ENCODE peak calls at places on chromosomes 13 and 19, in five cellular contexts. C, S, B, D and P are unnamed samples.

GRCh38 chr13:23748109-23748508 is 141.1 kb downstream of the MIPEP start:
- DNase-seq in C (no peak), D (no peak), B (no peak), S (peak), P (no peak)

GRCh38 chr13:19587635-19588300 is 26.4 kb upstream of the TPTE2 start:
- DNase-seq in S (peak), B (no peak), C (no peak), D (no peak), P (peak)

GRCh38 chr19:18051887-18052286 is 34.8 kb downstream of the IL12RB1 start:
- DNase-seq in S (no peak), D (no peak), B (no peak), C (peak), P (no peak)

GRCh38 chr13:25330541-25330940 is 29.1 kb downstream of the NUP58 start:
- DNase-seq in C (no peak), S (peak), B (no peak), D (no peak), P (peak)

GRCh38 chr19:48837586-48838191 is 1.4 kb upstream of the HSD17B14 start:
- DNase-seq in B (no peak), C (no peak), S (no peak), D (no peak), P (no peak)

GRCh38 chr13:23867027-23867491 is 22.1 kb downstream of the MIPEP start:
- DNase-seq in S (peak), D (peak), C (no peak), B (no peak), P (peak)

GRCh38 chr13:92896842-92897241 is 329.8 kb upstream of the GPC6 start:
- DNase-seq in S (peak), C (no peak), B (no peak), D (peak), P (peak)

GRCh38 chr19:48878219-48879024 is 6.2 kb downstream of the PPP1R15A start:
- DNase-seq in D (no peak), S (peak), C (no peak), B (no peak), P (peak)

GRCh38 chr19:5563941-5564612 is 3.7 kb downstream of the TINCR start:
- DNase-seq in C (no peak), D (no peak), B (no peak), S (peak), P (peak)

GRCh38 chr13:19713186-19713965 is 69.4 kb downstream of the PSPC1 start:
- DNase-seq in C (no peak), D (peak), B (no peak), S (peak), P (peak)

GRCh38 chr13:76148374-76148773 is 512.2 kb downstream of the LMO7 start:
- DNase-seq in D (no peak), C (no peak), S (no peak), B (no peak), P (no peak)

GRCh38 chr13:29532821-29533220 is 62.7 kb downstream of the SLC7A1 start:
- DNase-seq in C (no peak), B (no peak), D (no peak), S (no peak), P (no peak)

GRCh38 chr13:29527916-29528315 is 67.6 kb downstream of the SLC7A1 start:
- DNase-seq in C (no peak), D (no peak), B (no peak), S (no peak), P (no peak)

GRCh38 chr13:29535663-29536655 is 59.5 kb downstream of the SLC7A1 start:
- DNase-seq in S (no peak), D (no peak), B (no peak), C (no peak), P (no peak)

GRCh38 chr13:29529755-29530154 is 65.7 kb downstream of the SLC7A1 start:
- DNase-seq in D (no peak), S (no peak), C (no peak), B (no peak), P (no peak)

DNA sequence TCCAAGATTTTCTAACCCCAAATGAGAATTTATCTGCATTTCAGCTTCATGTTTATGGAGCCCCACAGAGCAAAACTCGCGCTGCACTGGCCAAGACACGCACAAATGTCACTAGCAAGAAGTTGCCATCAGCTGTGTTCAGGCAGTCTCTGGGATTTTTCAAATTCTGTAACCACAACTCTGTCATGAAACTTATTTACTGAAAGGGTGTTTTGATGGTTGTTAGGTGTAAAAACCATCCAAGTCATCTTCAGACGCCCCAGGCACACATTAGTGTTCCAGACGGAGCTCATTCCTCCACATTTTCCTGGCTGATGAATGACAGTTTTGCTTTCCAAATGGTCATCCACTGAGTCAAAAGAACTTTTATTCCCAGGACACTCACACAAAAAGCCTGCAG is 63.4 kb downstream of the SLC7A1 start:
- DNase-seq in D (no peak), C (no peak), B (no peak), S (no peak), P (no peak)
- H3K4me3 ChIP-seq in D (no peak), C (no peak), B (no peak), S (no peak), P (no peak)

GRCh38 chr19:54620464-54620863 is 9.8 kb upstream of the LILRB1 start:
- DNase-seq in S (no peak), C (no peak), D (no peak), B (no peak), P (no peak)

GRCh38 chr19:54612428-54612827 is 17.9 kb upstream of the LILRB1 start:
- DNase-seq in B (no peak), C (no peak), S (no peak), D (no peak), P (no peak)

GRCh38 chr19:54616840-54617560 is 13.3 kb upstream of the LILRB1 start:
- DNase-seq in D (no peak), C (no peak), S (no peak), B (no peak), P (no peak)

DNA sequence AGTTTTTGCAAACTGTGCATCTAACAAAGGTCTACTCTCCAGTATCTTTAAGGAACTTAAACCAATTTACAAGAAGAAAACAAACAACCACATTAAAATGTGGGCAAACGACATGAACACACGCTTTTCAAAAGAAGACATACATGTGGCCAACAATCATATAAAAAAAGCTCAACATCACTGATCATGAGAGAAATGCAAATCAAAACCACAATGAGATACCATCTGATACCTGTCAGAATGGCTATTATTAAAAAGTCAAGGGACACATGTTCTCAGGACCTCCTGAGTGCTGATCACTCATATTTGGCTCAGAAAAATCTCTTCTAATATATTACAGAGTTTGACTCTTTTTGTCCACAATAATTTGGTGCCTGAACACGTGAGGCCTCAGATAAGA is 14.2 kb upstream of the LILRB1 start:
- DNase-seq in C (no peak), S (no peak), D (no peak), B (no peak), P (no peak)
- H3K4me3 ChIP-seq in C (no peak), S (no peak), D (no peak), B (no peak), P (no peak)

GRCh38 chr13:94322925-94323324 is 156.6 kb downstream of the DCT start:
- DNase-seq in B (no peak), S (no peak), C (no peak), D (no peak), P (no peak)
- H3K4me3 ChIP-seq in B (no peak), S (no peak), C (no peak), D (no peak), P (no peak)

GRCh38 chr19:271856-272255 is 19.3 kb downstream of the PLPP2 start:
- DNase-seq in C (no peak), S (no peak), B (no peak), D (no peak), P (no peak)
- H3K4me3 ChIP-seq in C (no peak), S (no peak), B (no peak), D (no peak), P (no peak)

GRCh38 chr19:47130120-47130588 is 481 bp upstream of the SAE1 start:
- DNase-seq in C (no peak), B (no peak), D (no peak), S (no peak), P (no peak)

GRCh38 chr19:47130589-47131168 is at the start of gene SAE1:
- DNase-seq in B (peak), S (peak), D (peak), C (peak), P (peak)

GRCh38 chr19:47133021-47133471 is 2.4 kb downstream of the SAE1 start:
- DNase-seq in B (no peak), D (no peak), C (no peak), S (no peak), P (no peak)

GRCh38 chr19:47134533-47134932 is 3.9 kb downstream of the SAE1 start:
- DNase-seq in B (no peak), D (no peak), S (no peak), C (no peak), P (no peak)

GRCh38 chr19:47132522-47132852 is 1.9 kb downstream of the SAE1 start:
- DNase-seq in C (no peak), B (no peak), S (no peak), D (no peak), P (no peak)
- H3K4me3 ChIP-seq in C (no peak), B (no peak), S (no peak), D (no peak), P (no peak)

GRCh38 chr19:22634450-22634827 is 315 bp downstream of the ZNF492 start:
- DNase-seq in C (no peak), D (no peak), B (no peak), S (no peak), P (no peak)
- H3K4me3 ChIP-seq in C (peak), D (no peak), B (peak), S (peak), P (peak)